ENCODE peak calls at places on chromosome 5, in five cellular contexts. Y is GM06990, Q is nephron progenitor cell, Z is tibial nerve, E is type B pancreatic cell. R is an unnamed sample.

GRCh38 chr5:16304846-16305245 is 125.3 kb upstream of the MARCHF11 start:
- DNase-seq in Q (no peak), Y (no peak), Z (no peak), E (no peak), R (no peak)

GRCh38 chr5:68285075-68285827 is 69.7 kb downstream of the PIK3R1 start:
- DNase-seq in Q (no peak), E (no peak), Y (no peak), Z (no peak), R (peak)

GRCh38 chr5:59178071-59178470 is 595.2 kb downstream of the RAB3C start:
- DNase-seq in Y (no peak), E (no peak), Z (no peak), Q (no peak), R (no peak)

GRCh38 chr5:14581891-14582796 is 552 bp downstream of the OTULINL start:
- DNase-seq in Q (peak), Y (peak), E (peak), Z (peak), R (peak)

GRCh38 chr5:105752801-105753200 is 1917.9 kb downstream of the EFNA5 start:
- DNase-seq in Z (no peak), E (no peak), Q (no peak), Y (no peak), R (no peak)

GRCh38 chr5:76367623-76368366 is 35.3 kb upstream of the IQGAP2 start:
- DNase-seq in E (no peak), Y (peak), Z (no peak), Q (no peak), R (peak)

GRCh38 chr5:57094753-57095683 is 78.8 kb upstream of the GPBP1 start:
- DNase-seq in Z (no peak), Y (no peak), E (no peak), Q (no peak), R (no peak)

GRCh38 chr5:115977096-115977495 is 14.8 kb downstream of the LVRN start:
- DNase-seq in Z (no peak), Y (no peak), E (no peak), Q (no peak), R (peak)

GRCh38 chr5:177270653-177271052 is 32.9 kb downstream of the RAB24 start:
- DNase-seq in Q (no peak), E (no peak), Y (no peak), Z (no peak), R (no peak)

GRCh38 chr5:127870914-127871313 is 167.7 kb downstream of the CCDC192 start:
- DNase-seq in Q (no peak), Z (peak), Y (no peak), E (no peak), R (no peak)

GRCh38 chr5:7802855-7803254 is 48.1 kb downstream of the CFAP90 start:
- DNase-seq in Q (no peak), E (no peak), Z (no peak), Y (no peak), R (no peak)

GRCh38 chr5:7808998-7809397 is 41.9 kb downstream of the CFAP90 start:
- DNase-seq in E (no peak), Y (no peak), Q (no peak), Z (no peak), R (no peak)

GRCh38 chr5:7801898-7802614 is 48.9 kb downstream of the CFAP90 start:
- DNase-seq in E (no peak), Z (no peak), Y (no peak), Q (no peak), R (no peak)

DNA sequence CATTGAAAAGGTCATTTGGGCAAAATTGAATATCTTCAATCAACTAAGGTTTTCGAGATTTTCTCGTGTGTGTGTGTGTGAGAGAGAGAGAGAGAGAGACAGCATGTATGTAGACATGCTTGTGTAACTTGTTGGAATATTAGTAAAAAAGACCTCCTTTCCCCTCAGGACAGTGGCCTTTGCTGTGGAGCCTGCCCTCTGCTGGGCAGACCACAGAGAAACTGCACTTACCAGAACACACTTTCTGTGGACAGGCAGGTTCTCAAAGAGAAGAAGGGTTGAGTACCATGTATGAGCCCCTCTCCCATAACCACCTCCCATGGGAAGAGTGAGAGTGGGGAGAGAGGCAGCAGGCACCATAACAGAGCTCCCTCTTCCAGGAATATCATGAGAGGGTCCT is 45.6 kb downstream of the CFAP90 start:
- DNase-seq in Q (no peak), E (no peak), Y (no peak), Z (no peak), R (no peak)
- TF ChIP-seq CTCF in Q (peak), E (peak), Y (peak), Z (no peak), R (peak)

GRCh38 chr5:41524174-41524573 is 13.8 kb upstream of the PLCXD3 start:
- DNase-seq in Y (no peak), Z (no peak), Q (peak), E (no peak), R (no peak)
- TF ChIP-seq CTCF in Y (peak), Z (no peak), Q (peak), E (peak), R (peak)

GRCh38 chr5:171847026-171847425 is 61.4 kb downstream of the SMIM23 start:
- DNase-seq in Q (no peak), E (no peak), Y (no peak), Z (no peak), R (no peak)

GRCh38 chr5:171848487-171848886 is 62.9 kb downstream of the SMIM23 start:
- DNase-seq in Q (no peak), Z (no peak), Y (no peak), E (no peak), R (no peak)

GRCh38 chr5:171848006-171848405 is 62.4 kb downstream of the SMIM23 start:
- DNase-seq in Q (no peak), Y (no peak), Z (no peak), E (no peak), R (no peak)

GRCh38 chr5:171845040-171845439 is 59.4 kb downstream of the SMIM23 start:
- DNase-seq in E (no peak), Y (no peak), Z (no peak), Q (no peak), R (no peak)

GRCh38 chr5:171845857-171846785 is 60.5 kb downstream of the SMIM23 start:
- DNase-seq in Y (no peak), Z (peak), E (no peak), Q (no peak), R (no peak)
- TF ChIP-seq CTCF in Y (no peak), Z (no peak), E (peak), Q (no peak), R (no peak)

GRCh38 chr5:41722359-41722950 is 147.8 kb downstream of the OXCT1 start:
- DNase-seq in Y (no peak), E (no peak), Z (no peak), Q (no peak), R (no peak)
- TF ChIP-seq CTCF in Y (peak), E (no peak), Z (no peak), Q (no peak), R (peak)

DNA sequence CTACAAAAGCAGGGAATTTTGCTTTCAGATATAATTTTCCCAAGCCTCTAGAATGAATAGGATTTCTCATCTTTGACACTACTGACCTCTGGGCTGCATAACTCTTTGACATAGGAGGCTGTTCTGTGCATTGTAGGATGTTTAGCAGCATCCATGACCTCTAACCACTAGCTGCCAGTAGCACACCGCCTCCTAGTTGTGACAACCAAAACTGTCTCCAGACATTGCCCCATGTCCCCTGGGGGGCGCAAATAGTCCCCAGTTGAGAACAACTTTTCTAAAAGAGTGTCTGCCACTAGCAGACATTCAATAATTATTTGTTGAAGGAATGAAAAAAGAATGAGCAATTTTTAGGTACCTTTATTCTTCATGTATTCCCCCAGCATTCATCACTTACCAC is 51.8 kb downstream of the POU4F3 start:
- DNase-seq in Z (no peak), Q (no peak), Y (no peak), E (no peak), R (no peak)
- TF ChIP-seq CTCF in Z (no peak), Q (peak), Y (peak), E (peak), R (peak)

DNA sequence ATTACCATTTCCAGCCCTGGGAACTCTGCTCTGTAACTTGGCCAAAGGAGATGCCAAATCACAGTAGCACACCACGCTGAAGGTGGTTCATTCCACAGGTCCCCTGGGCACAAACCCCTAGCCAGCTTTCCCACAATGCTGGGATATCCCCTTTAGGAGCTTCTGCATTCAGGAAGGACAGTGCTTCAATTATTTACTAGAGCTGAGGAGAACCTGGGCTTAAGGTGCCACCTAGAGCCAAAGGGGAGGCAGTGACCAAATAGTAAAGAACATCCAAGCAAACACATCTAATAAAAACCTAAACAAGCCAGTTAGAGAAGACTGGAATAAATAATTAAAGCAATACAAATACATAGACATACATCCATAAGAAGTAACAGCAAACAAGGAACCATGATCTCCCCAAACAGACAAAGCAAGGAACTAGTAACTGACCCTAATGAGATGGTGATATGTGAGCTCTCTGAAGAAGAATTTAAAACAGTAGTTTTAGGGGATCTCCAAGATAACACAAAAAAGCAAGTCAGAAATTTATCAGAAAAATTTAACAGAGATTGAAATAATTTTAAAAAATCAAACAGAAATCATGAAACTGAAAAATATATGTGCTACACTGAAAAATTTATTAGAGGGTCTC is 14.6 kb downstream of the KIF4B start:
- DNase-seq in E (no peak), Y (no peak), Q (no peak), Z (no peak), R (no peak)
- TF ChIP-seq CTCF in E (no peak), Y (peak), Q (no peak), Z (no peak), R (peak)

DNA sequence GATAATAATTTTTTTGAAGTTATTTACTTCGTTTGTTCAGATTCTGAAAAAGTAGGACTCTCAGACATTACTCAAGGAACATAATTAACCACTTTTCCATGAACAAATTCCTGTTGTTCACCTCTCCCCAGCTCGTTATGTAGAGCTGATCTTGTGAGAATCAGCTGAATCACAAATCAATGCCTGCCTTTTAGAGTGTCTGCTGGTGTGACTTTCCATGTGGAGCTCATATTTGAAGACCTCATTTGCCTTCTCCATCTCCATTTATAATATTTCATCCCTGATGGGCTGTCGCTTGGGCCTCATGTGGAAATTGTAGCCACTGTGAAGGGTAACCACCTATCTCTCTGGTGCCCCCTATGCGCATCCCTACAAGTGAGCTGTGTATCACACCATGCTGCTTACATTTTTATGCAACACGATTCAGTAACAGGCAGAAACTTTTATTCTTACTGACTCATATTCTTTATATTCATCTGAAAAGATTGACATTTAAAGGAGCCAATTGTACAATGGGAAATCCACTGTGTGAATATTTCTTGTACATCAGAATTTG is 111.3 kb downstream of the STK32A start:
- DNase-seq in Y (no peak), Z (no peak), Q (no peak), E (no peak), R (no peak)
- TF ChIP-seq CTCF in Y (peak), Z (no peak), Q (no peak), E (no peak), R (no peak)

R was measured in GM13977.